ENCODE peak calls at places on chromosomes 3 and 15, in seven cellular contexts. O, V, Z, N, C, A and B are unnamed samples.
A peak's percentile ranks its signal among the peaks of the same experiment; 100 is the strongest.

GRCh38 chr15:57403532-57403931 is 27.2 kb downstream of the CGNL1 start:
- DNase-seq in O (peak; percentile 29), V (no peak), Z (no peak), N (no peak), C (no peak), A (no peak), B (no peak)

GRCh38 chr3:126549861-126550487 is 8.8 kb downstream of the C3orf22 start:
- DNase-seq in O (no peak), V (peak; percentile 75), Z (no peak), N (peak; percentile 4), C (no peak), A (no peak), B (no peak)

GRCh38 chr3:180036678-180037455 is at the start of gene PEX5L:
- DNase-seq in O (peak; percentile 19), V (peak; percentile 85), Z (peak; percentile 66), N (peak; percentile 88), C (peak; percentile 42), A (no peak), B (peak; percentile 72)

GRCh38 chr3:169218314-169218983 is 445.1 kb downstream of the MECOM start:
- DNase-seq in O (peak; percentile 69), V (no peak), Z (peak; percentile 69), N (peak; percentile 46), C (peak; percentile 91), A (peak; percentile 54), B (peak; percentile 59)

GRCh38 chr3:156825795-156826143 is 384 bp upstream of the LEKR1 start:
- DNase-seq in O (no peak), V (no peak), Z (no peak), N (no peak), C (no peak), A (no peak), B (no peak)

GRCh38 chr15:68230157-68231100 is 901 bp upstream of the CLN6 start:
- DNase-seq in O (peak; percentile 15), V (no peak), Z (peak; percentile 67), N (no peak), C (no peak), A (no peak), B (no peak)

GRCh38 chr15:63107895-63108546 is 13.6 kb upstream of the LACTB start:
- DNase-seq in O (peak; percentile 100), V (no peak), Z (peak; percentile 99), N (no peak), C (peak; percentile 100), A (no peak), B (peak; percentile 94)

GRCh38 chr15:87080547-87080946 is 1000.9 kb downstream of the AGBL1 start:
- DNase-seq in O (no peak), V (no peak), Z (no peak), N (no peak), C (no peak), A (no peak), B (no peak)

GRCh38 chr3:14921811-14922705 is 25.3 kb upstream of the NR2C2 start:
- DNase-seq in O (no peak), V (no peak), Z (peak; percentile 35), N (no peak), C (no peak), A (no peak), B (no peak)

GRCh38 chr3:151203053-151203420 is at the start of gene GPR171:
- DNase-seq in O (no peak), V (no peak), Z (no peak), N (no peak), C (no peak), A (no peak), B (no peak)

GRCh38 chr3:123520656-123521055 is 64.2 kb downstream of the HACD2 start:
- DNase-seq in O (no peak), V (no peak), Z (no peak), N (no peak), C (no peak), A (no peak), B (no peak)

GRCh38 chr3:52167240-52167639 is 13.0 kb upstream of the POC1A start:
- DNase-seq in O (no peak), V (no peak), Z (no peak), N (no peak), C (no peak), A (no peak), B (no peak)

GRCh38 chr3:52159503-52159902 is 5.3 kb upstream of the POC1A start:
- DNase-seq in O (no peak), V (no peak), Z (no peak), N (no peak), C (no peak), A (no peak), B (no peak)

GRCh38 chr3:52162250-52162872 is 8.1 kb upstream of the POC1A start:
- DNase-seq in O (no peak), V (no peak), Z (no peak), N (no peak), C (no peak), A (no peak), B (no peak)
- H3K4me3 ChIP-seq in O (no peak overlapping the region), V (no peak overlapping the region), Z (no peak overlapping the region), N (no peak overlapping the region), C (no peak overlapping the region), A (no peak overlapping the region), B (no peak overlapping the region)

DNA sequence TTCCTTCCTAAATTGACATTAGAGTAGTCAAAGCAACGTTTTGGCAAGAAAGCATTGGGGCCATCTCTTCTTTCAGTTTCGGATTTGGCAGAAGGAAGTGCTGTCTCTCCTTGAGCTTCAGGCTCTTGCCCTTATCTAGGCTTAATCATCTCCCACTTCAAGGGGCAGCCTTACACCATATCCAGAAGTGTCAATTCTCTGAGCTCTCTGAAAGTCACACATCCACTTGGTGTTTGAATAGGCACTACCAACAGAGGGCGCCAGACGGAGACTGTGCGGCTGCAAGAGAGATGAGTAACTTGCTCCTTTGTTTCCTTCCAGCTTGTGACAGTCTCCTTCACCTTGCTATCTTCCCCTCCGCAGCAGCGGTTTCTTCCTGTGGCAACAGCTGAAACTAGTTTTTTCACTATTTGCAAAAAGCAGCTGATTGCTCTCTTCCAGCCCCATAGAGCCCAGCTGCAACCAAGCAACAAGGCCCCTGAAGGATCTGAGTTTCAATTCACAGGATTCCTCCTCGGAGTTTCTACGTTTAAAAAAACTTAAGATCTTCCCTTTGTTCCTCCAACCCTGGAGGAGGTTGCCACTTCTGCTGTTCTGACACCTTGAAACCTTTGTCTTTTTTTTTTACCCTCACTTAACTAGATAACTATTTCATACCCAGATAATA is 147.0 kb upstream of the SLCO3A1 start:
- DNase-seq in O (peak; percentile 64), V (peak; percentile 82), Z (peak; percentile 77), N (peak; percentile 39), C (peak; percentile 74), A (peak; percentile 49), B (peak; percentile 56)
- H3K4me3 ChIP-seq in O (no peak overlapping the region), V (no peak overlapping the region), Z (no peak overlapping the region), N (no peak overlapping the region), C (no peak overlapping the region), A (no peak overlapping the region), B (no peak overlapping the region)

DNA sequence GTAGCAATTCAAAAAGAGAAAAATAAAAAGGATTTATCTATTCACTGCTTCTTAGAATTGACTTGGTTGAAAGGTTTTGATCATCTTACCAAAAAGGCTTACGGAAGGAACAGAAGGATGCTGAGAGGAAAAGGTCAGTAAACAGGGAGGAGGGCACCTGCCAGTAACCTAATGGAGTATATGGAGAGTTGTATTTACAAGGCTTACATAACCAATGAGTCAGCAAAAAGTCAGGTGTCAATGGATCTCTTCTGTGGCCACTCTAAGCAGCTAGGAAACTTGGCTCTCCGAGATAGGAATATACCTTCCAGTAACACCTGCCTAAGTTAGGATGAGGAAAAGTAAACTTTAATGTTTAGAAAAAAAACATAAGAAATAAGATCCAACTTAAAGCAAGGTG is 80.5 kb upstream of the PLXND1 start:
- DNase-seq in O (no peak), V (no peak), Z (no peak), N (no peak), C (no peak), A (no peak), B (no peak)
- H3K4me3 ChIP-seq in O (no peak overlapping the region), V (no peak overlapping the region), Z (no peak overlapping the region), N (no peak overlapping the region), C (no peak overlapping the region), A (no peak overlapping the region), B (no peak overlapping the region)

GRCh38 chr15:89666147-89666857 is 11.0 kb upstream of the KIF7 start:
- DNase-seq in O (no peak), V (no peak), Z (no peak), N (no peak), C (no peak), A (no peak), B (no peak)

GRCh38 chr15:89664951-89665350 is 9.7 kb upstream of the KIF7 start:
- DNase-seq in O (no peak), V (no peak), Z (peak; percentile 40), N (no peak), C (no peak), A (no peak), B (no peak)

GRCh38 chr15:89666858-89667705 is 11.8 kb upstream of the KIF7 start:
- DNase-seq in O (no peak), V (no peak), Z (no peak), N (no peak), C (no peak), A (no peak), B (no peak)

GRCh38 chr15:89664441-89664840 is 9.2 kb upstream of the KIF7 start:
- DNase-seq in O (no peak), V (no peak), Z (no peak), N (no peak), C (no peak), A (no peak), B (no peak)

DNA sequence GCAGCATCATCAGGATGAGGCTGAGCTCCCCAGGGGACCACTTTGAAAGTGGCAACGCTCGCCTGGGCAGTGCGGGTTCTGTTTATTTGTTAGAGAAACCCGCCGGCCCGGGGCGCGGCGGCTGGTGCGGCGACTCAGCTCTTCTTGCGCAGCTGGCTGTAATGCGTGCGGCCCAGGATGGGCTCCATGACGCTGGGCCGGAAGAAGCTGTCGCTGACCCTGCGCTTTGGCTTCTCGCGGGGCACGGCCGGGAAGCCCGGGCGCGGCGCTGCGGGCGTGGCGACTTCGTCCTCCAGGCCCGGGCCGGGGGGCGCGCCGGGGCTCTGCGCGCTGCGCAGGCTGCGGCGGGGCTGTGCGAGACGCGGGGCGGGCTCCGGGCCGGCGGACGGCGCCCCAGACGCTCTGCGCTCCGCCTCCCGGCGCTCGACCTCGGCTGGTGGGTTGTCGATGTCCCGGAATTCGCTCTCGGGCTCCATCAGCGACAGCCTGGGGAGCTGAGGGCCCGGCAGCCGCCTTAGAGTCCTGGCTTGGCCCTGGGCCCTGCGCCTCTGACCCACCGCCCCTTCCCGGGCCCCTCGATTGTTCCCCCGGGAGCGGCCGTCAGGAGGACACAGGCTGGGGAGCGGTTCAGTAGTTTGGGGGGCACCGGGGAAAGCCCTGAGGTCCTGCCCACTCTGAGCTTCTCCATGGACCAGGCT is 10.3 kb upstream of the KIF7 start:
- DNase-seq in O (peak; percentile 70), V (peak; percentile 88), Z (peak; percentile 82), N (peak; percentile 56), C (peak; percentile 58), A (no peak), B (peak; percentile 67)
- H3K4me3 ChIP-seq in O (peak overlapping the region; percentile 39), V (peak overlapping the region; percentile 31), Z (peak overlapping the region; percentile 53), N (peak overlapping the region; percentile 42), C (peak overlapping the region; percentile 27), A (no peak overlapping the region), B (no peak overlapping the region)

GRCh38 chr3:22835041-22835440 is 368.1 kb upstream of the UBE2E2 start:
- DNase-seq in O (peak; percentile 2), V (no peak), Z (peak; percentile 13), N (no peak), C (peak; percentile 1), A (no peak), B (no peak)

GRCh38 chr3:22836131-22836530 is 367.0 kb upstream of the UBE2E2 start:
- DNase-seq in O (no peak), V (peak; percentile 78), Z (no peak), N (no peak), C (no peak), A (no peak), B (no peak)
- H3K4me3 ChIP-seq in O (no peak overlapping the region), V (no peak overlapping the region), Z (no peak overlapping the region), N (no peak overlapping the region), C (no peak overlapping the region), A (no peak overlapping the region), B (no peak overlapping the region)